ENCODE peak calls at places on chromosomes 7 and 10, in ten cellular contexts. One of them, this sample, is unnamed.

GRCh38 chr10:77712207-77712606 is 74.6 kb upstream of the KCNMA1 start:
- DNase-seq in fibroblast of lung: no peak
- DNase-seq in K562: no peak
- DNase-seq in RWPE1: no peak
- DNase-seq in A549: no peak
- DNase-seq in vagina: no peak
- DNase-seq in CD4-positive, alpha-beta T cell: no peak
- DNase-seq in cardiac muscle cell: peak
- DNase-seq in IMR-90: no peak
- DNase-seq in CD8-positive, alpha-beta T cell: no peak
- DNase-seq in this sample: no peak

GRCh38 chr7:151012031-151012692 is 12.1 kb downstream of the ATG9B start:
- DNase-seq in fibroblast of lung: peak
- DNase-seq in K562: no peak
- DNase-seq in RWPE1: no peak
- DNase-seq in A549: no peak
- DNase-seq in vagina: no peak
- DNase-seq in CD4-positive, alpha-beta T cell: no peak
- DNase-seq in cardiac muscle cell: no peak
- DNase-seq in IMR-90: peak
- DNase-seq in CD8-positive, alpha-beta T cell: peak
- DNase-seq in this sample: no peak

GRCh38 chr10:614772-615582 is 74.5 kb downstream of the DIP2C start:
- DNase-seq in fibroblast of lung: peak
- DNase-seq in K562: no peak
- DNase-seq in RWPE1: no peak
- DNase-seq in A549: no peak
- DNase-seq in vagina: no peak
- DNase-seq in CD4-positive, alpha-beta T cell: no peak
- DNase-seq in cardiac muscle cell: no peak
- DNase-seq in IMR-90: peak
- DNase-seq in CD8-positive, alpha-beta T cell: no peak
- DNase-seq in this sample: no peak

GRCh38 chr7:94146408-94146807 is 142.3 kb upstream of the BET1 start:
- DNase-seq in fibroblast of lung: no peak
- DNase-seq in K562: no peak
- DNase-seq in RWPE1: no peak
- DNase-seq in A549: peak
- DNase-seq in vagina: no peak
- DNase-seq in CD4-positive, alpha-beta T cell: no peak
- DNase-seq in cardiac muscle cell: no peak
- DNase-seq in IMR-90: peak
- DNase-seq in CD8-positive, alpha-beta T cell: no peak
- DNase-seq in this sample: no peak

GRCh38 chr10:70690584-70690983 is 18.3 kb downstream of the ADAMTS14 start:
- DNase-seq in fibroblast of lung: no peak
- DNase-seq in K562: no peak
- DNase-seq in RWPE1: no peak
- DNase-seq in A549: no peak
- DNase-seq in vagina: no peak
- DNase-seq in CD4-positive, alpha-beta T cell: no peak
- DNase-seq in cardiac muscle cell: no peak
- DNase-seq in IMR-90: no peak
- DNase-seq in CD8-positive, alpha-beta T cell: no peak
- DNase-seq in this sample: peak

GRCh38 chr7:139763330-139763729 is 14.5 kb downstream of the HIPK2 start:
- DNase-seq in fibroblast of lung: no peak
- DNase-seq in K562: peak
- DNase-seq in RWPE1: no peak
- DNase-seq in A549: no peak
- DNase-seq in vagina: no peak
- DNase-seq in CD4-positive, alpha-beta T cell: no peak
- DNase-seq in cardiac muscle cell: no peak
- DNase-seq in IMR-90: no peak
- DNase-seq in CD8-positive, alpha-beta T cell: no peak
- DNase-seq in this sample: no peak

GRCh38 chr10:113704637-113705343 is 25.1 kb downstream of the CASP7 start:
- DNase-seq in fibroblast of lung: peak
- DNase-seq in K562: peak
- DNase-seq in RWPE1: peak
- DNase-seq in A549: peak
- DNase-seq in vagina: no peak
- DNase-seq in CD4-positive, alpha-beta T cell: no peak
- DNase-seq in cardiac muscle cell: peak
- DNase-seq in IMR-90: peak
- DNase-seq in CD8-positive, alpha-beta T cell: no peak
- DNase-seq in this sample: peak

GRCh38 chr7:137001041-137001440 is 132.6 kb downstream of the CHRM2 start:
- DNase-seq in fibroblast of lung: peak
- DNase-seq in K562: no peak
- DNase-seq in RWPE1: no peak
- DNase-seq in A549: no peak
- DNase-seq in vagina: no peak
- DNase-seq in CD4-positive, alpha-beta T cell: no peak
- DNase-seq in cardiac muscle cell: no peak
- DNase-seq in IMR-90: peak
- DNase-seq in CD8-positive, alpha-beta T cell: no peak
- DNase-seq in this sample: peak

GRCh38 chr10:22251751-22252285 is 34.0 kb upstream of the EBLN1 start:
- DNase-seq in fibroblast of lung: peak
- DNase-seq in K562: no peak
- DNase-seq in RWPE1: peak
- DNase-seq in A549: peak
- DNase-seq in vagina: no peak
- DNase-seq in CD4-positive, alpha-beta T cell: peak
- DNase-seq in cardiac muscle cell: peak
- DNase-seq in IMR-90: no peak
- DNase-seq in CD8-positive, alpha-beta T cell: peak
- DNase-seq in this sample: peak

GRCh38 chr7:130134106-130134636 is 63.8 kb downstream of the KLHDC10 start:
- DNase-seq in fibroblast of lung: no peak
- DNase-seq in K562: no peak
- DNase-seq in RWPE1: no peak
- DNase-seq in A549: no peak
- DNase-seq in vagina: no peak
- DNase-seq in CD4-positive, alpha-beta T cell: no peak
- DNase-seq in cardiac muscle cell: no peak
- DNase-seq in IMR-90: no peak
- DNase-seq in CD8-positive, alpha-beta T cell: no peak
- DNase-seq in this sample: no peak
- H3K27ac ChIP-seq in fibroblast of lung: no peak
- H3K27ac ChIP-seq in K562: peak
- H3K27ac ChIP-seq in RWPE1: no peak
- H3K27ac ChIP-seq in A549: no peak
- H3K27ac ChIP-seq in vagina: no peak
- H3K27ac ChIP-seq in CD4-positive, alpha-beta T cell: no peak
- H3K27ac ChIP-seq in cardiac muscle cell: no peak
- H3K27ac ChIP-seq in IMR-90: no peak
- H3K27ac ChIP-seq in CD8-positive, alpha-beta T cell: no peak
- H3K27ac ChIP-seq in this sample: no peak

GRCh38 chr10:106378251-106378650 is 786.3 kb downstream of the SORCS1 start:
- DNase-seq in fibroblast of lung: no peak
- DNase-seq in K562: no peak
- DNase-seq in RWPE1: no peak
- DNase-seq in A549: no peak
- DNase-seq in vagina: no peak
- DNase-seq in CD4-positive, alpha-beta T cell: no peak
- DNase-seq in cardiac muscle cell: no peak
- DNase-seq in IMR-90: no peak
- DNase-seq in CD8-positive, alpha-beta T cell: no peak
- DNase-seq in this sample: no peak

GRCh38 chr10:106384541-106384940 is 780.0 kb downstream of the SORCS1 start:
- DNase-seq in fibroblast of lung: no peak
- DNase-seq in K562: no peak
- DNase-seq in RWPE1: no peak
- DNase-seq in A549: no peak
- DNase-seq in vagina: no peak
- DNase-seq in CD4-positive, alpha-beta T cell: no peak
- DNase-seq in cardiac muscle cell: no peak
- DNase-seq in IMR-90: peak
- DNase-seq in CD8-positive, alpha-beta T cell: no peak
- DNase-seq in this sample: no peak

DNA sequence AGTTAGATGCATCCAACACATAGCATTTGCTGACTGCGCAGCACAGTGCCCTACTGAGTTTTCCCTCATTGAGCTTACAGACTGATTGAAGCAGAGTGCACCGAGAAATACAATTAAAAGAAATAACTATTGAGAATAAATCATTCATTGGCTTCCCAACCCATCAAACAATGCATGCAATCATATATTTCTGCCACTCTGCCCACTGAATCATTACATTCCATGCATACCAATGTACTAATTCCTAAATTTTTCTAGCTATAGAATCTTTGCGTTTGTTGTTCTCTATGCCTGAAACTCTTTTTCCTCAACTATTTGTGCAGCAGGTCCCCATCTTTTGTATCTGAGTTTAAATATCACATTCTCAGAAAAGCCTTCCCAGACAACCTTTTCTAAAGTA is 783.8 kb downstream of the SORCS1 start:
- DNase-seq in fibroblast of lung: no peak
- DNase-seq in K562: no peak
- DNase-seq in RWPE1: peak
- DNase-seq in A549: no peak
- DNase-seq in vagina: no peak
- DNase-seq in CD4-positive, alpha-beta T cell: no peak
- DNase-seq in cardiac muscle cell: no peak
- DNase-seq in IMR-90: no peak
- DNase-seq in CD8-positive, alpha-beta T cell: no peak
- DNase-seq in this sample: no peak
- H3K27ac ChIP-seq in fibroblast of lung: no peak
- H3K27ac ChIP-seq in K562: no peak
- H3K27ac ChIP-seq in RWPE1: no peak
- H3K27ac ChIP-seq in A549: no peak
- H3K27ac ChIP-seq in vagina: no peak
- H3K27ac ChIP-seq in CD4-positive, alpha-beta T cell: no peak
- H3K27ac ChIP-seq in cardiac muscle cell: no peak
- H3K27ac ChIP-seq in IMR-90: no peak
- H3K27ac ChIP-seq in CD8-positive, alpha-beta T cell: no peak
- H3K27ac ChIP-seq in this sample: no peak

GRCh38 chr10:83612746-83613145 is 526.6 kb upstream of the GHITM start:
- DNase-seq in fibroblast of lung: peak
- DNase-seq in K562: no peak
- DNase-seq in RWPE1: no peak
- DNase-seq in A549: no peak
- DNase-seq in vagina: no peak
- DNase-seq in CD4-positive, alpha-beta T cell: no peak
- DNase-seq in cardiac muscle cell: peak
- DNase-seq in IMR-90: no peak
- DNase-seq in CD8-positive, alpha-beta T cell: no peak
- DNase-seq in this sample: no peak
- H3K27ac ChIP-seq in fibroblast of lung: no peak
- H3K27ac ChIP-seq in K562: no peak
- H3K27ac ChIP-seq in RWPE1: no peak
- H3K27ac ChIP-seq in A549: no peak
- H3K27ac ChIP-seq in vagina: no peak
- H3K27ac ChIP-seq in CD4-positive, alpha-beta T cell: no peak
- H3K27ac ChIP-seq in cardiac muscle cell: peak
- H3K27ac ChIP-seq in IMR-90: no peak
- H3K27ac ChIP-seq in CD8-positive, alpha-beta T cell: no peak
- H3K27ac ChIP-seq in this sample: no peak

GRCh38 chr10:17585001-17585400 is 32.2 kb downstream of the HACD1 start:
- DNase-seq in fibroblast of lung: no peak
- DNase-seq in K562: no peak
- DNase-seq in RWPE1: no peak
- DNase-seq in A549: no peak
- DNase-seq in vagina: no peak
- DNase-seq in CD4-positive, alpha-beta T cell: no peak
- DNase-seq in cardiac muscle cell: peak
- DNase-seq in IMR-90: no peak
- DNase-seq in CD8-positive, alpha-beta T cell: no peak
- DNase-seq in this sample: no peak
- H3K27ac ChIP-seq in fibroblast of lung: no peak
- H3K27ac ChIP-seq in K562: no peak
- H3K27ac ChIP-seq in RWPE1: no peak
- H3K27ac ChIP-seq in A549: no peak
- H3K27ac ChIP-seq in vagina: no peak
- H3K27ac ChIP-seq in CD4-positive, alpha-beta T cell: no peak
- H3K27ac ChIP-seq in cardiac muscle cell: no peak
- H3K27ac ChIP-seq in IMR-90: no peak
- H3K27ac ChIP-seq in CD8-positive, alpha-beta T cell: no peak
- H3K27ac ChIP-seq in this sample: no peak

This sample was measured in A673.